ENCODE peak calls at places on chromosomes 12 and 14, in five cellular contexts. S is testis, W is A549, Q is astrocyte, Z is neuronal stem cell. X is an unnamed sample.

GRCh38 chr12:69007166-69007857 is 74.3 kb upstream of the CPM start:
- DNase-seq in S (peak; percentile 29), W (peak; percentile 19), Q (peak; percentile 76), Z (peak; percentile 27), X (peak; percentile 69)

GRCh38 chr12:52497975-52498374 is 4.9 kb upstream of the KRT6A start:
- DNase-seq in S (no peak), W (no peak), Q (no peak), Z (no peak), X (no peak)

GRCh38 chr12:58341791-58342190 is 400.4 kb downstream of the ATP23 start:
- DNase-seq in S (no peak), W (no peak), Q (peak; percentile 64), Z (no peak), X (no peak)

GRCh38 chr12:108849653-108850052 is 7.7 kb downstream of the SSH1 start:
- DNase-seq in S (no peak), W (peak; percentile 47), Q (no peak), Z (no peak), X (no peak)

GRCh38 chr12:110498984-110499706 is 2.8 kb downstream of the VPS29 start:
- DNase-seq in S (no peak), W (peak; percentile 16), Q (peak; percentile 37), Z (no peak), X (no peak)

GRCh38 chr12:13124661-13125505 is 21.4 kb upstream of the GSG1 start:
- DNase-seq in S (no peak), W (peak; percentile 59), Q (peak; percentile 55), Z (no peak), X (no peak)

GRCh38 chr12:16150290-16150689 is 127.2 kb downstream of the SLC15A5 start:
- DNase-seq in S (no peak), W (no peak), Q (no peak), Z (no peak), X (no peak)

GRCh38 chr14:72247896-72248295 is 315.7 kb downstream of the RGS6 start:
- DNase-seq in S (no peak), W (no peak), Q (no peak), Z (no peak), X (no peak)

GRCh38 chr14:51533160-51533559 is 118.5 kb upstream of the FRMD6 start:
- DNase-seq in S (no peak), W (peak; percentile 51), Q (peak; percentile 72), Z (no peak), X (peak; percentile 56)

GRCh38 chr14:99427632-99428315 is 52.9 kb downstream of the SETD3 start:
- DNase-seq in S (no peak), W (no peak), Q (peak; percentile 60), Z (no peak), X (no peak)

GRCh38 chr14:91383439-91383838 is 34.2 kb downstream of the CCDC88C start:
- DNase-seq in S (no peak), W (no peak), Q (no peak), Z (no peak), X (no peak)
- H3K4me3 ChIP-seq in S (no peak overlapping the region), W (no peak overlapping the region), Q (no peak overlapping the region), Z (no peak overlapping the region), X (no peak overlapping the region)

GRCh38 chr12:46050805-46051204 is 60.4 kb upstream of the SCAF11 start:
- DNase-seq in S (no peak), W (no peak), Q (no peak), Z (no peak), X (no peak)
- H3K9me3 ChIP-seq in S (peaks cover 5% of the 10 kb centered on the region), W (peaks cover 52% of the 10 kb centered on the region), Q (peaks cover 15% of the 10 kb centered on the region), Z (no peaks in the 10 kb centered on the region), X (peaks cover 19% of the 10 kb centered on the region)

GRCh38 chr14:62117010-62117717 is 354.9 kb downstream of the SNAPC1 start:
- DNase-seq in S (peak; percentile 85), W (peak; percentile 14), Q (peak; percentile 60), Z (peak; percentile 93), X (peak; percentile 50)
- H3K4me3 ChIP-seq in S (peak overlapping the region; percentile 33), W (peak overlapping the region; percentile 10), Q (peak overlapping the region; percentile 58), Z (peak overlapping the region; percentile 74), X (peak overlapping the region; percentile 12)

DNA sequence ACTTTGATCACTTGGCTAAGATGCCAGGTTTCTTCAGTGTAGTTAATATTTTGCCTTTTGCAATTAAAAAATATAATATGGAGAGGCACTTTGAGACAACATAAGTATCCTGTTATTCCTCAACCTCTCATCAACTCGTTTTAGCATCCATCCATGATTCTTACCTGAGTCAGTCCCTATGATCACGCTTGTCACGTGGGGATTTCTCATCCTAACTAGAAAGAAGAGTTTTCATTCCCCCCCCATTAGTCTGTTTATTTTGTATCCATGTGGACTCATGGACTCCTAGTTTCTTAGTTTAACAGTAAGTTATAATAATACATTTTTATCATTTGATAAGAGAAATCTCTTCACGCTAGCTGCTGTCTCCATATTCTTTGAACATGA is 110.3 kb downstream of the SLC25A47 start:
- DNase-seq in S (no peak), W (no peak), Q (no peak), Z (no peak), X (no peak)
- H3K9me3 ChIP-seq in S (no peaks in the 10 kb centered on the region), W (no peaks in the 10 kb centered on the region), Q (no peaks in the 10 kb centered on the region), Z (no peaks in the 10 kb centered on the region), X (no peaks in the 10 kb centered on the region)

GRCh38 chr12:53659609-53660008 is 16.3 kb downstream of the ATP5MC2 start:
- DNase-seq in S (no peak), W (no peak), Q (peak; percentile 63), Z (no peak), X (no peak)
- H3K4me3 ChIP-seq in S (no peak overlapping the region), W (peak overlapping the region; percentile 19), Q (peak overlapping the region; percentile 27), Z (no peak overlapping the region), X (no peak overlapping the region)

GRCh38 chr12:34299802-34300193 is 277.5 kb downstream of the ALG10 start:
- DNase-seq in S (no peak), W (no peak), Q (no peak), Z (no peak), X (no peak)
- H3K9me3 ChIP-seq in S (no peaks in the 10 kb centered on the region), W (no peaks in the 10 kb centered on the region), Q (peaks cover 12% of the 10 kb centered on the region), Z (no peaks in the 10 kb centered on the region), X (no peaks in the 10 kb centered on the region)

GRCh38 chr14:105492051-105492965 is 1.3 kb downstream of the TEDC1 start:
- DNase-seq in S (no peak), W (peak; percentile 20), Q (no peak), Z (no peak), X (no peak)
- H3K4me3 ChIP-seq in S (no peak overlapping the region), W (peak overlapping the region; percentile 74), Q (no peak overlapping the region), Z (peak overlapping the region; percentile 30), X (peak overlapping the region; percentile 73)

GRCh38 chr12:130444986-130445385 is 107.3 kb downstream of the PIWIL1 start:
- DNase-seq in S (no peak), W (no peak), Q (no peak), Z (no peak), X (no peak)
- H3K9me3 ChIP-seq in S (no peaks in the 10 kb centered on the region), W (no peaks in the 10 kb centered on the region), Q (peaks cover 8% of the 10 kb centered on the region), Z (no peaks in the 10 kb centered on the region), X (no peaks in the 10 kb centered on the region)

X was measured in MG63.